ENCODE peak calls at places on chromosome 21, in eight cellular contexts. One of them, this sample, is unnamed.

GRCh38 chr21:44297525-44298290 is 2.1 kb upstream of the PFKL start:
- DNase-seq in Caco-2: peak
- DNase-seq in hepatocyte: peak
- DNase-seq in heart right ventricle: peak
- DNase-seq in testis: peak
- DNase-seq in dorsolateral prefrontal cortex: peak
- DNase-seq in AG04449: peak
- DNase-seq in WTC11: peak
- DNase-seq in this sample: peak

GRCh38 chr21:34644815-34645214 is 24.0 kb upstream of the CLIC6 start:
- DNase-seq in Caco-2: no peak
- DNase-seq in hepatocyte: no peak
- DNase-seq in heart right ventricle: no peak
- DNase-seq in testis: no peak
- DNase-seq in dorsolateral prefrontal cortex: no peak
- DNase-seq in AG04449: no peak
- DNase-seq in WTC11: no peak
- DNase-seq in this sample: no peak

GRCh38 chr21:14995695-14996490 is 68.9 kb downstream of the NRIP1 start:
- DNase-seq in Caco-2: no peak
- DNase-seq in hepatocyte: no peak
- DNase-seq in heart right ventricle: no peak
- DNase-seq in testis: no peak
- DNase-seq in dorsolateral prefrontal cortex: no peak
- DNase-seq in AG04449: no peak
- DNase-seq in WTC11: no peak
- DNase-seq in this sample: no peak

GRCh38 chr21:24204641-24205040 is 1402.6 kb downstream of the MRPL39 start:
- DNase-seq in Caco-2: no peak
- DNase-seq in hepatocyte: no peak
- DNase-seq in heart right ventricle: no peak
- DNase-seq in testis: no peak
- DNase-seq in dorsolateral prefrontal cortex: no peak
- DNase-seq in AG04449: no peak
- DNase-seq in WTC11: no peak
- DNase-seq in this sample: no peak

GRCh38 chr21:33289199-33289819 is 23.1 kb downstream of the IL10RB start:
- DNase-seq in Caco-2: no peak
- DNase-seq in hepatocyte: no peak
- DNase-seq in heart right ventricle: no peak
- DNase-seq in testis: no peak
- DNase-seq in dorsolateral prefrontal cortex: no peak
- DNase-seq in AG04449: no peak
- DNase-seq in WTC11: no peak
- DNase-seq in this sample: no peak

GRCh38 chr21:31543191-31543590 is 116.3 kb upstream of the SOD1 start:
- DNase-seq in Caco-2: no peak
- DNase-seq in hepatocyte: no peak
- DNase-seq in heart right ventricle: no peak
- DNase-seq in testis: peak
- DNase-seq in dorsolateral prefrontal cortex: no peak
- DNase-seq in AG04449: no peak
- DNase-seq in WTC11: no peak
- DNase-seq in this sample: no peak

GRCh38 chr21:45639206-45640000 is 4.1 kb upstream of the PCBP3 start:
- DNase-seq in Caco-2: no peak
- DNase-seq in hepatocyte: no peak
- DNase-seq in heart right ventricle: no peak
- DNase-seq in testis: no peak
- DNase-seq in dorsolateral prefrontal cortex: no peak
- DNase-seq in AG04449: no peak
- DNase-seq in WTC11: no peak
- DNase-seq in this sample: no peak

GRCh38 chr21:44868707-44869106 is 4.8 kb downstream of the PTTG1IP start:
- DNase-seq in Caco-2: no peak
- DNase-seq in hepatocyte: no peak
- DNase-seq in heart right ventricle: peak
- DNase-seq in testis: no peak
- DNase-seq in dorsolateral prefrontal cortex: no peak
- DNase-seq in AG04449: no peak
- DNase-seq in WTC11: no peak
- DNase-seq in this sample: no peak

GRCh38 chr21:44005071-44005470 is 7.0 kb upstream of the TRAPPC10 start:
- DNase-seq in Caco-2: no peak
- DNase-seq in hepatocyte: no peak
- DNase-seq in heart right ventricle: no peak
- DNase-seq in testis: no peak
- DNase-seq in dorsolateral prefrontal cortex: no peak
- DNase-seq in AG04449: no peak
- DNase-seq in WTC11: no peak
- DNase-seq in this sample: no peak

GRCh38 chr21:21200103-21200938 is 202.1 kb downstream of the NCAM2 start:
- DNase-seq in Caco-2: no peak
- DNase-seq in hepatocyte: peak
- DNase-seq in heart right ventricle: no peak
- DNase-seq in testis: peak
- DNase-seq in dorsolateral prefrontal cortex: no peak
- DNase-seq in AG04449: peak
- DNase-seq in WTC11: no peak
- DNase-seq in this sample: no peak

GRCh38 chr21:45310446-45310845 is 22.8 kb upstream of the POFUT2 start:
- DNase-seq in Caco-2: no peak
- DNase-seq in hepatocyte: no peak
- DNase-seq in heart right ventricle: no peak
- DNase-seq in testis: no peak
- DNase-seq in dorsolateral prefrontal cortex: peak
- DNase-seq in AG04449: no peak
- DNase-seq in WTC11: peak
- DNase-seq in this sample: no peak

GRCh38 chr21:32388306-32388705 is 4.5 kb downstream of the URB1 start:
- DNase-seq in Caco-2: no peak
- DNase-seq in hepatocyte: no peak
- DNase-seq in heart right ventricle: no peak
- DNase-seq in testis: no peak
- DNase-seq in dorsolateral prefrontal cortex: no peak
- DNase-seq in AG04449: no peak
- DNase-seq in WTC11: no peak
- DNase-seq in this sample: no peak

GRCh38 chr21:46057111-46057709 is 40.7 kb upstream of the COL6A2 start:
- DNase-seq in Caco-2: no peak
- DNase-seq in hepatocyte: no peak
- DNase-seq in heart right ventricle: no peak
- DNase-seq in testis: peak
- DNase-seq in dorsolateral prefrontal cortex: no peak
- DNase-seq in AG04449: no peak
- DNase-seq in WTC11: no peak
- DNase-seq in this sample: peak

GRCh38 chr21:44846485-44847260 is 26.8 kb downstream of the PTTG1IP start:
- DNase-seq in Caco-2: no peak
- DNase-seq in hepatocyte: peak
- DNase-seq in heart right ventricle: no peak
- DNase-seq in testis: peak
- DNase-seq in dorsolateral prefrontal cortex: peak
- DNase-seq in AG04449: no peak
- DNase-seq in WTC11: no peak
- DNase-seq in this sample: no peak

GRCh38 chr21:45322960-45323461 is 35.3 kb upstream of the POFUT2 start:
- DNase-seq in Caco-2: no peak
- DNase-seq in hepatocyte: no peak
- DNase-seq in heart right ventricle: peak
- DNase-seq in testis: no peak
- DNase-seq in dorsolateral prefrontal cortex: peak
- DNase-seq in AG04449: no peak
- DNase-seq in WTC11: peak
- DNase-seq in this sample: no peak

GRCh38 chr21:30269803-30270530 is 12.8 kb downstream of the KRTAP24-1 start:
- DNase-seq in Caco-2: peak
- DNase-seq in hepatocyte: no peak
- DNase-seq in heart right ventricle: no peak
- DNase-seq in testis: no peak
- DNase-seq in dorsolateral prefrontal cortex: no peak
- DNase-seq in AG04449: no peak
- DNase-seq in WTC11: no peak
- DNase-seq in this sample: no peak

DNA sequence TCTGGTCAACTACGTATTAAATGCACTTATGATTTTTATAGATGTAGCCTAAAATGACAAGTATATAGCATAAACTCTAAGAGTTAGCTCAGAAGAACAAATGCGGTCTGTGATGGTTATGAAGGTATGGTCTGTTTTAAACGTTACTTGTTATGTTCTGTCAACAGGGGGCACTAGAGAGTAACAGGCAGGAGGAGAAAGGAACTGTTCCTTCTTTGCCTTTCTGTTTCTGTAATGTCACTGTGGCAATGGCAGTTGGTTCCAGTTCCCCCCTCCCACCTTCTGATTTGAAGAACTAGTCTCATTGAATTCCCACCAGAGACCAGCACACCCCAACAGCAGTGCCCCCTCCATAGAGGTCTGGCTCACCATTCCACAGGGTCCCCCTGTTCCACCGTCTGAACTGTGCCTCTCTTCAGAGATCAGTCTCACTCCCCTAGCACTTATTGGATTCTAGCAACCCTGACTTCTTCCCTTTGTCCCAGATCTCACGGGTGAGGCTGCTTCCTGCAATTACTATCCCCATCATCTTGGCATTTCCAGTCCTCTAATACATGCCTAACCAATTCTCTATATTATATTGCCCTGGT is 14.0 kb downstream of the KRTAP24-1 start:
- DNase-seq in Caco-2: no peak
- DNase-seq in hepatocyte: peak
- DNase-seq in heart right ventricle: no peak
- DNase-seq in testis: no peak
- DNase-seq in dorsolateral prefrontal cortex: no peak
- DNase-seq in AG04449: no peak
- DNase-seq in WTC11: no peak
- DNase-seq in this sample: no peak
- TF ChIP-seq CTCF in Caco-2: no peak
- TF ChIP-seq CTCF in hepatocyte: peak
- TF ChIP-seq CTCF in heart right ventricle: no peak
- TF ChIP-seq CTCF in testis: peak
- TF ChIP-seq CTCF in dorsolateral prefrontal cortex: no peak
- TF ChIP-seq CTCF in AG04449: no peak
- TF ChIP-seq CTCF in WTC11: peak
- TF ChIP-seq CTCF in this sample: peak

GRCh38 chr21:42127164-42128125 is 56.3 kb downstream of the UMODL1 start:
- DNase-seq in Caco-2: no peak
- DNase-seq in hepatocyte: no peak
- DNase-seq in heart right ventricle: no peak
- DNase-seq in testis: no peak
- DNase-seq in dorsolateral prefrontal cortex: no peak
- DNase-seq in AG04449: no peak
- DNase-seq in WTC11: no peak
- DNase-seq in this sample: no peak

GRCh38 chr21:42124081-42124480 is 53.0 kb downstream of the UMODL1 start:
- DNase-seq in Caco-2: no peak
- DNase-seq in hepatocyte: no peak
- DNase-seq in heart right ventricle: no peak
- DNase-seq in testis: no peak
- DNase-seq in dorsolateral prefrontal cortex: no peak
- DNase-seq in AG04449: no peak
- DNase-seq in WTC11: no peak
- DNase-seq in this sample: no peak

GRCh38 chr21:42123509-42123908 is 52.4 kb downstream of the UMODL1 start:
- DNase-seq in Caco-2: no peak
- DNase-seq in hepatocyte: no peak
- DNase-seq in heart right ventricle: no peak
- DNase-seq in testis: no peak
- DNase-seq in dorsolateral prefrontal cortex: no peak
- DNase-seq in AG04449: no peak
- DNase-seq in WTC11: no peak
- DNase-seq in this sample: no peak

GRCh38 chr21:42124826-42125570 is 53.9 kb downstream of the UMODL1 start:
- DNase-seq in Caco-2: no peak
- DNase-seq in hepatocyte: no peak
- DNase-seq in heart right ventricle: no peak
- DNase-seq in testis: no peak
- DNase-seq in dorsolateral prefrontal cortex: no peak
- DNase-seq in AG04449: no peak
- DNase-seq in WTC11: no peak
- DNase-seq in this sample: no peak

DNA sequence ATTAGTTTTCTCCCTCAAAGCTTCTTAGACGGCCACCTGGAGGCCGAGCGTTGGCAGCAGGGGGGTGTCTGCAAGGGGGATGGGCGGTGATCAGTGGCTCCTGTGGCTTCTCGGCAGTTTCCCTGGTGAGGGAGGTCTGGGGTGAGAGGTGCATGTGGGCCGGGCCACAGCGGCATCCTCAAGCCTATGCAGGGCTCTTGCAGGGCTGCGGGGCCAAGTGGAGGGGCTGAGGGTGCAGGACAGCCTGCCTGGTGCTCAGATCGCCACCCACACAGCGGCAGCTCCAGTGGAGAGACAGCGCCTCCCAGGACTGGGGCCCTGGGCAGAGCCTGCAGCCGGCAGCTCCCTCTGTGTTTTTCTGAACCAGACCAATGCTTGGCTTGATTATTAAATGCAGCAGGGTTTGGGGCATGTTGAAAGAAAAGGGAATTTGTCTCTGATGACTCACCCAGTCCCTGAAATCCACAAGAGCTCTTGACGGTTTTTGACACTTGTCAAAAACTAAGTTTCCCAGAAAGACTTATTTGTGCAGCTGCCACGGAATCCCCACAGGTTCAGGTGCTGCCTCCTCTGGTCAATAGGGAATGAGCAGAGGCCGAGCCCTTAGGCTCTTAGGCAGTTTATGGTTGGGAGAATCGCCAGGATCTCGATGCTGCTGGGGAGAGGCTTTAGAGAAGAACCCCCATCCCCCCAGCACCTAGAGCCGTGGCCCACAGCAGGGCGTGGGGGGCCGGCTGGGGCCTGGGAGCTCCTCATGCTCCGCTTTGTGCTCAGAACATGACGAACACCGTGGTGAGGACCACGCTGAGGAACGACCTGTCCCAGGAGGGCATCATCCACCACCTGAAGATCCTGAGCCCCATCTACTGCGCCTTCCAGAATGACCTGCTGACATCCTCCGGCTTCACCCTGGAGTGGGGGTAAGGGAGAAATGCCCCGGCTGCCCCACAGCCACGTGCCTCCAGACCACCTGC is 54.7 kb downstream of the UMODL1 start:
- DNase-seq in Caco-2: peak
- DNase-seq in hepatocyte: peak
- DNase-seq in heart right ventricle: no peak
- DNase-seq in testis: no peak
- DNase-seq in dorsolateral prefrontal cortex: no peak
- DNase-seq in AG04449: no peak
- DNase-seq in WTC11: peak
- DNase-seq in this sample: no peak
- TF ChIP-seq CTCF in Caco-2: peak
- TF ChIP-seq CTCF in hepatocyte: peak
- TF ChIP-seq CTCF in heart right ventricle: no peak
- TF ChIP-seq CTCF in testis: no peak
- TF ChIP-seq CTCF in dorsolateral prefrontal cortex: no peak
- TF ChIP-seq CTCF in AG04449: peak
- TF ChIP-seq CTCF in WTC11: no peak
- TF ChIP-seq CTCF in this sample: peak

GRCh38 chr21:17554120-17554519 is 41.3 kb downstream of the CXADR start:
- DNase-seq in Caco-2: no peak
- DNase-seq in hepatocyte: no peak
- DNase-seq in heart right ventricle: no peak
- DNase-seq in testis: no peak
- DNase-seq in dorsolateral prefrontal cortex: no peak
- DNase-seq in AG04449: no peak
- DNase-seq in WTC11: no peak
- DNase-seq in this sample: no peak
- TF ChIP-seq CTCF in Caco-2: no peak
- TF ChIP-seq CTCF in hepatocyte: no peak
- TF ChIP-seq CTCF in heart right ventricle: no peak
- TF ChIP-seq CTCF in testis: no peak
- TF ChIP-seq CTCF in dorsolateral prefrontal cortex: no peak
- TF ChIP-seq CTCF in AG04449: no peak
- TF ChIP-seq CTCF in WTC11: no peak
- TF ChIP-seq CTCF in this sample: no peak

GRCh38 chr21:29196021-29196663 is 65.7 kb downstream of the MAP3K7CL start:
- DNase-seq in Caco-2: peak
- DNase-seq in hepatocyte: peak
- DNase-seq in heart right ventricle: no peak
- DNase-seq in testis: peak
- DNase-seq in dorsolateral prefrontal cortex: no peak
- DNase-seq in AG04449: no peak
- DNase-seq in WTC11: no peak
- DNase-seq in this sample: no peak
- TF ChIP-seq CTCF in Caco-2: peak
- TF ChIP-seq CTCF in hepatocyte: peak
- TF ChIP-seq CTCF in heart right ventricle: peak
- TF ChIP-seq CTCF in testis: no peak
- TF ChIP-seq CTCF in dorsolateral prefrontal cortex: no peak
- TF ChIP-seq CTCF in AG04449: peak
- TF ChIP-seq CTCF in WTC11: no peak
- TF ChIP-seq CTCF in this sample: peak